ENCODE peak calls at places on chromosomes 16 and 17, in five cellular contexts. Y, Z, V, F and B are unnamed samples.

GRCh38 chr16:57994778-57995177 is 5.7 kb downstream of the ZNF319 start:
- DNase-seq in Y (no peak), Z (peak; percentile 60), V (no peak), F (peak; percentile 32), B (no peak)

GRCh38 chr16:67961551-67961957 is 6.9 kb downstream of the SLC12A4 start:
- DNase-seq in Y (no peak), Z (peak; percentile 92), V (no peak), F (no peak), B (no peak)

GRCh38 chr17:22461460-22462145 is 769.3 kb downstream of the KCNJ18 start:
- DNase-seq in Y (no peak), Z (no peak), V (no peak), F (no peak), B (no peak)

GRCh38 chr17:74859439-74860228 is at the start of gene GRIN2C:
- DNase-seq in Y (no peak), Z (no peak), V (no peak), F (peak; percentile 29), B (no peak)

GRCh38 chr16:53761967-53762726 is 58.2 kb downstream of the FTO start:
- DNase-seq in Y (no peak), Z (no peak), V (no peak), F (no peak), B (no peak)

GRCh38 chr17:48322060-48322459 is 108.0 kb downstream of the SKAP1 start:
- DNase-seq in Y (no peak), Z (no peak), V (no peak), F (no peak), B (no peak)

GRCh38 chr17:53472586-53472985 is 350.1 kb upstream of the KIF2B start:
- DNase-seq in Y (no peak), Z (no peak), V (no peak), F (no peak), B (no peak)

GRCh38 chr16:72474511-72475123 is 302.7 kb upstream of the PMFBP1 start:
- DNase-seq in Y (peak; percentile 31), Z (no peak), V (peak; percentile 23), F (no peak), B (no peak)

GRCh38 chr16:21166561-21166961 is 8.1 kb downstream of the LDAF1 start:
- DNase-seq in Y (no peak), Z (no peak), V (no peak), F (no peak), B (no peak)

GRCh38 chr16:70349783-70350182 is 3.1 kb downstream of the DDX19A start:
- DNase-seq in Y (no peak), Z (no peak), V (no peak), F (no peak), B (no peak)

GRCh38 chr17:45273551-45273957 is 11.7 kb upstream of the SPATA32 start:
- DNase-seq in Y (no peak), Z (no peak), V (peak; percentile 70), F (no peak), B (no peak)

GRCh38 chr16:69599731-69600130 is 34.0 kb downstream of the NFAT5 start:
- DNase-seq in Y (no peak), Z (no peak), V (no peak), F (no peak), B (no peak)

GRCh38 chr17:61955621-61956020 is 27.8 kb upstream of the INTS2 start:
- DNase-seq in Y (no peak), Z (no peak), V (no peak), F (no peak), B (no peak)

GRCh38 chr17:41518789-41519449 is at the start of gene KRT15:
- DNase-seq in Y (no peak), Z (no peak), V (no peak), F (no peak), B (no peak)

GRCh38 chr17:82470065-82470464 is 11.5 kb downstream of the NARF start:
- DNase-seq in Y (no peak), Z (no peak), V (no peak), F (no peak), B (no peak)
- TF ChIP-seq CTCF in Y (no peak), Z (no peak), V (no peak), F (no peak), B (no peak)

GRCh38 chr16:16096161-16096857 is 127.0 kb downstream of the ABCC6 start:
- DNase-seq in Y (no peak), Z (peak; percentile 39), V (no peak), F (no peak), B (no peak)
- TF ChIP-seq CTCF in Y (peak; percentile 38), Z (no peak), V (no peak), F (peak; percentile 38), B (no peak)

GRCh38 chr16:23215435-23215834 is 32.9 kb downstream of the SCNN1G start:
- DNase-seq in Y (no peak), Z (no peak), V (no peak), F (no peak), B (no peak)
- TF ChIP-seq CTCF in Y (no peak), Z (no peak), V (no peak), F (no peak), B (no peak)

GRCh38 chr16:9443864-9444263 is 352.4 kb downstream of the HAPSTR1 start:
- DNase-seq in Y (no peak), Z (no peak), V (no peak), F (no peak), B (no peak)
- TF ChIP-seq CTCF in Y (no peak), Z (no peak), V (no peak), F (no peak), B (no peak)

DNA sequence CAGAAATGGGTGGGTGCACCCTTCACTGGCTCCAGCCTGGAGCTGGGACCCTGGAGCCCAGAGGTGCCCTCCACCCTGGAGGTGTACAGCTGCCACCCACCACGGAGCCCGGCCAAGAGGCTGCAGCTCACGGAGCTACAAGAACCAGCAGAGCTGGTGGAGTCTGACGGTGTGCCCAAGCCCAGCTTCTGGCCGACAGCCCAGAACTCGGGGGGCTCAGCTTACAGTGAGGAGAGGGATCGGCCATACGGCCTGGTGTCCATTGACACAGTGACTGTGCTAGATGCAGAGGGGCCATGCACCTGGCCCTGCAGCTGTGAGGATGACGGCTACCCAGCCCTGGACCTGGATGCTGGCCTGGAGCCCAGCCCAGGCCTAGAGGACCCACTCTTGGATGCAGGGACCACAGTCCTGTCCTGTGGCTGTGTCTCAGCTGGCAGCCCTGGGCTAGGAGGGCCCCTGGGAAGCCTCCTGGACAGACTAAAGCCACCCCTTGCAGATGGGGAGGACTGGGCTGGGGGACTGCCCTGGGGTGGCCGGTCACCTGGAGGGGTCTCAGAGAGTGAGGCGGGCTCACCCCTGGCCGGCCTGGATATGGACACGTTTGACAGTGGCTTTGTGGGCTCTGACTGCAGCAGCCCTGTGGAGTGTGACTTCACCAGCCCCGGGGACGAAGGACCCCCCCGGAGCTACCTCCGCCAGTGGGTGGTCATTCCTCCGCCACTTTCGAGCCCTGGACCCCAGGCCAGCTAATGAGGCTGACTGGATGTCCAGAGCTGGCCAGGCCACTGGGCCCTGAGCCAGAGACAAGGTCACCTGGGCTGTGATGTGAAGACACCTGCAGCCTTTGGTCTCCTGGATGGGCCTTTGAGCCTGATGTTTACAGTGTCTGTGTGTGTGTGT is 46.8 kb downstream of the IL21R start:
- DNase-seq in Y (no peak), Z (no peak), V (no peak), F (no peak), B (no peak)
- TF ChIP-seq CTCF in Y (no peak), Z (no peak), V (no peak), F (no peak), B (no peak)

GRCh38 chr16:52069866-52070265 is 477.1 kb downstream of the TOX3 start:
- DNase-seq in Y (no peak), Z (no peak), V (no peak), F (no peak), B (no peak)
- TF ChIP-seq CTCF in Y (peak; percentile 7), Z (no peak), V (no peak), F (peak; percentile 68), B (peak; percentile 52)

GRCh38 chr16:27620533-27620932 is 70.6 kb downstream of the KATNIP start:
- DNase-seq in Y (no peak), Z (no peak), V (no peak), F (no peak), B (no peak)
- TF ChIP-seq CTCF in Y (no peak), Z (no peak), V (no peak), F (no peak), B (no peak)

GRCh38 chr17:71764507-71764906 is 356.3 kb upstream of the SOX9 start:
- DNase-seq in Y (no peak), Z (peak; percentile 47), V (no peak), F (peak; percentile 32), B (no peak)
- TF ChIP-seq CTCF in Y (peak; percentile 40), Z (no peak), V (no peak), F (peak; percentile 65), B (no peak)